ENCODE peak calls at places on chromosomes 3 and 15, in ten cellular contexts. J is tibial artery, H is spleen, V is endothelial cell of umbilical vein, X is neural progenitor cell, U is Peyer's patch, L is uterus, E is HCT116, N is sigmoid colon, I is suprapubic skin. Y is an unnamed sample.
A peak's percentile ranks its signal among the peaks of the same experiment; 100 is the strongest.

GRCh38 chr15:61768131-61768530 is 292.1 kb downstream of the VPS13C start:
- DNase-seq in J (no peak), H (no peak), V (no peak), X (no peak), U (no peak), L (no peak), E (no peak), N (no peak), I (no peak), Y (no peak)

GRCh38 chr15:43828061-43828657 is 1.4 kb downstream of the WDR76 start:
- DNase-seq in J (no peak), H (no peak), V (peak; percentile 4), X (peak; percentile 5), U (no peak), L (no peak), E (no peak), N (no peak), I (no peak), Y (no peak)

GRCh38 chr3:156102267-156102912 is 18.0 kb upstream of the KCNAB1 start:
- DNase-seq in J (no peak), H (no peak), V (peak; percentile 7), X (no peak), U (no peak), L (no peak), E (no peak), N (no peak), I (no peak), Y (no peak)

GRCh38 chr15:66931768-66932633 is 133.4 kb upstream of the SMAD3 start:
- DNase-seq in J (peak; percentile 19), H (no peak), V (peak; percentile 58), X (peak; percentile 85), U (no peak), L (no peak), E (peak; percentile 52), N (peak; percentile 53), I (peak; percentile 45), Y (no peak)

GRCh38 chr3:105876745-105877624 is 8.2 kb upstream of the CBLB start:
- DNase-seq in J (no peak), H (no peak), V (peak; percentile 21), X (no peak), U (no peak), L (no peak), E (no peak), N (no peak), I (no peak), Y (no peak)

GRCh38 chr15:78241017-78241416 is 6.7 kb upstream of the ACSBG1 start:
- DNase-seq in J (peak; percentile 83), H (peak; percentile 94), V (peak; percentile 65), X (peak; percentile 83), U (peak; percentile 75), L (peak; percentile 88), E (peak; percentile 63), N (peak; percentile 93), I (peak; percentile 90), Y (peak; percentile 54)

GRCh38 chr3:38647217-38647970 is 2.1 kb downstream of the SCN5A start:
- DNase-seq in J (no peak), H (no peak), V (no peak), X (no peak), U (no peak), L (no peak), E (no peak), N (peak; percentile 42), I (no peak), Y (no peak)

GRCh38 chr3:52455283-52456168 is at the start of gene NISCH:
- DNase-seq in J (peak; percentile 88), H (peak; percentile 97), V (peak; percentile 78), X (peak; percentile 94), U (peak; percentile 96), L (peak; percentile 90), E (peak; percentile 40), N (peak; percentile 94), I (peak; percentile 94), Y (peak; percentile 84)

GRCh38 chr3:32313723-32314473 is 75.4 kb downstream of the CMTM8 start:
- DNase-seq in J (no peak), H (no peak), V (peak; percentile 52), X (no peak), U (no peak), L (no peak), E (peak; percentile 52), N (no peak), I (no peak), Y (no peak)

GRCh38 chr3:143089965-143090364 is 29.6 kb upstream of the CHST2 start:
- DNase-seq in J (no peak), H (no peak), V (no peak), X (no peak), U (no peak), L (no peak), E (no peak), N (no peak), I (no peak), Y (no peak)

GRCh38 chr15:31974154-31974794 is 56.0 kb upstream of the CHRNA7 start:
- DNase-seq in J (no peak), H (no peak), V (no peak), X (peak; percentile 20), U (no peak), L (no peak), E (no peak), N (no peak), I (no peak), Y (no peak)

GRCh38 chr3:40672861-40673260 is 148.1 kb downstream of the ZNF621 start:
- DNase-seq in J (no peak), H (no peak), V (no peak), X (no peak), U (no peak), L (no peak), E (no peak), N (no peak), I (no peak), Y (no peak)

GRCh38 chr3:120275553-120276092 is 9.4 kb downstream of the GPR156 start:
- DNase-seq in J (no peak), H (no peak), V (no peak), X (no peak), U (no peak), L (no peak), E (no peak), N (no peak), I (no peak), Y (no peak)

GRCh38 chr15:40016224-40016865 is 22.6 kb downstream of the SRP14 start:
- DNase-seq in J (no peak), H (no peak), V (no peak), X (no peak), U (no peak), L (no peak), E (no peak), N (no peak), I (no peak), Y (no peak)

GRCh38 chr3:180063783-180064182 is 27.0 kb upstream of the PEX5L start:
- DNase-seq in J (no peak), H (no peak), V (no peak), X (no peak), U (no peak), L (no peak), E (no peak), N (no peak), I (no peak), Y (no peak)

GRCh38 chr15:75578206-75578947 is 738 bp downstream of the PTPN9 start:
- DNase-seq in J (no peak), H (peak; percentile 89), V (peak; percentile 11), X (peak; percentile 70), U (no peak), L (no peak), E (no peak), N (no peak), I (peak; percentile 63), Y (peak; percentile 54)

GRCh38 chr3:191148131-191148530 is 50.9 kb upstream of the OSTN start:
- DNase-seq in J (no peak), H (no peak), V (peak; percentile 37), X (no peak), U (no peak), L (no peak), E (no peak), N (no peak), I (no peak), Y (no peak)

GRCh38 chr3:7340795-7341194 is 479.9 kb downstream of the GRM7 start:
- DNase-seq in J (no peak), H (no peak), V (peak; percentile 73), X (no peak), U (no peak), L (no peak), E (peak; percentile 1), N (no peak), I (no peak), Y (no peak)

DNA sequence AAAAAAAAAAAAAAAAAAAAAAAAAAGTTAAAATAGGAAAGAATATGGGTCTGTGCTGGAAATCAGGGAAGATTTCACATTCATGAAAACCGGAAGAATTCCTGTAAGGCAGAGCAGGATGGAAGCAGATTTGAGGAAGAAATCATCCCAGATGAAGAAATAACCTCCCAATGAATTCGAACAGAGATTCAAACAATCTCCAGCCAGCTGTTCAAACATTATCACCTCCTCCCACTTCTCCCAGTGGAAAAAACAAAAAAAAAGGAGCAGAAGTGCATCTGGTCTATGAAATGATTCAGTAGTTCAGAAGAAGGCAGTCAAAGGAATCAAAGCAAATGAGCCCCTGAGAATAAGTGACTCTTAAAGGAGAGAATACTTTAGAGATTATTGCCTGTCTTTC is 33.1 kb downstream of the CP start:
- DNase-seq in J (no peak), H (no peak), V (no peak), X (no peak), U (no peak), L (no peak), E (no peak), N (no peak), I (no peak), Y (no peak)
- H3K27ac ChIP-seq in J (no peak overlapping the region), H (no peak overlapping the region), V (no peak overlapping the region), X (no peak overlapping the region), U (no peak overlapping the region), L (no peak overlapping the region), E (no peak overlapping the region), N (no peak overlapping the region), I (no peak overlapping the region), Y (no peak overlapping the region)

GRCh38 chr3:60906283-60906682 is 345.0 kb downstream of the FHIT start:
- DNase-seq in J (no peak), H (no peak), V (no peak), X (no peak), U (no peak), L (no peak), E (no peak), N (no peak), I (no peak), Y (no peak)
- TF ChIP-seq CTCF in J (no peak), H (no peak), V (no peak), X (no peak), U (no peak), L (no peak), E (no peak), N (no peak), I (no peak), Y (no peak)

GRCh38 chr3:15331606-15332404 is 581 bp downstream of the SH3BP5 start:
- DNase-seq in J (peak; percentile 52), H (peak; percentile 91), V (peak; percentile 52), X (peak; percentile 59), U (peak; percentile 47), L (peak; percentile 55), E (no peak), N (peak; percentile 84), I (peak; percentile 80), Y (no peak)
- H3K4me3 ChIP-seq in J (peak overlapping the region; percentile 82), H (peak overlapping the region; percentile 92), V (peak overlapping the region; percentile 93), X (peak overlapping the region; percentile 85), U (peak overlapping the region; percentile 92), L (peak overlapping the region; percentile 72), E (peak overlapping the region; percentile 89), N (peak overlapping the region; percentile 66), I (peak overlapping the region; percentile 86), Y (peak overlapping the region; percentile 58)

DNA sequence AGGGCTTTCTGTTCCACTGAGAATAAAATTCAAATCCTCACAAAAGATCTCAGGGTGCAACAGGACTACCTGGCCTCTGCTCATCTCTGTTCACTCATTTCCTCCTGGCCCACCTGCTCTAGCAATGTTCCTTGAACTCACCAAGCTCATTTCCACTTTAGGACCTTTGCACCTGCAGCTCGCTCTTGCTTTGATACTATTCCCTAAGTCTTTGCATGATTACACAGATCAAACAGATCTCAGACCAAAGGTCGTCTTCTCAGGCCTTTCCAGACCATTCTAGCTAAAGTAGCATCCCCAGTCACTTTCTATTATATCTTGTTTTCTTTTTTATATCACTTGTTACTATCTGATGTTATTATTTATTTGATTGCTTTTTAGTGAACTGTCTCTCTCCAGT is 54.7 kb downstream of the B3GNT5 start:
- DNase-seq in J (no peak), H (no peak), V (no peak), X (no peak), U (no peak), L (no peak), E (no peak), N (no peak), I (no peak), Y (no peak)
- H3K27ac ChIP-seq in J (no peak overlapping the region), H (peak overlapping the region; percentile 79), V (no peak overlapping the region), X (no peak overlapping the region), U (peak overlapping the region; percentile 98), L (no peak overlapping the region), E (no peak overlapping the region), N (no peak overlapping the region), I (no peak overlapping the region), Y (no peak overlapping the region)

Y was measured in HL-60.